ENCODE peak calls at places on chromosome 21, in five cellular contexts. N is GM23338, A is sigmoid colon, B is transverse colon, F is stomach. J is an unnamed sample.
A peak's percentile ranks its signal among the peaks of the same experiment; 100 is the strongest.

GRCh38 chr21:15826147-15826780 is 96.5 kb downstream of the USP25 start:
- DNase-seq in N (peak; percentile 81), F (no peak), B (peak; percentile 26), A (no peak), J (no peak)

GRCh38 chr21:25934771-25935224 is 200.0 kb downstream of the GABPA start:
- DNase-seq in F (peak; percentile 75), A (peak; percentile 92), N (no peak), B (peak; percentile 51), J (peak; percentile 88)

GRCh38 chr21:42145569-42146250 is 73.2 kb upstream of the ABCG1 start:
- DNase-seq in A (peak; percentile 79), F (peak; percentile 59), B (peak; percentile 66), N (peak; percentile 81), J (peak; percentile 57)

GRCh38 chr21:42295845-42296244 is 19.4 kb downstream of the TFF3 start:
- DNase-seq in B (no peak), N (no peak), F (no peak), A (no peak), J (no peak)

GRCh38 chr21:43331962-43332458 is 94.9 kb downstream of the SIK1 start:
- DNase-seq in A (no peak), F (no peak), N (no peak), B (no peak), J (peak; percentile 88)

GRCh38 chr21:34992736-34993135 is 56.4 kb downstream of the RUNX1 start:
- DNase-seq in A (no peak), F (no peak), N (no peak), B (no peak), J (no peak)

GRCh38 chr21:16424331-16424749 is 694.6 kb downstream of the USP25 start:
- DNase-seq in B (no peak), F (no peak), N (no peak), A (no peak), J (no peak)

GRCh38 chr21:17003221-17003620 is 509.6 kb upstream of the CXADR start:
- DNase-seq in F (no peak), N (peak; percentile 48), A (no peak), B (no peak), J (no peak)

GRCh38 chr21:35643176-35643575 is 417.1 kb downstream of the SETD4 start:
- DNase-seq in N (no peak), A (no peak), F (no peak), B (no peak), J (no peak)

GRCh38 chr21:17514124-17514481 is 1.3 kb downstream of the CXADR start:
- DNase-seq in N (peak; percentile 91), A (no peak), B (no peak), F (no peak), J (no peak)

GRCh38 chr21:35672313-35672712 is 388.0 kb downstream of the SETD4 start:
- DNase-seq in F (no peak), N (no peak), B (no peak), A (no peak), J (no peak)

GRCh38 chr21:8990326-8991087 is 1530.9 kb upstream of the TPTE start:
- DNase-seq in B (no peak), N (peak; percentile 80), A (peak; percentile 54), F (no peak), J (no peak)

GRCh38 chr21:31282095-31282709 is 61.9 kb downstream of the TIAM1 start:
- DNase-seq in A (no peak), B (peak; percentile 8), F (peak; percentile 37), N (no peak), J (no peak)

GRCh38 chr21:42150458-42151085 is 68.4 kb upstream of the ABCG1 start:
- DNase-seq in B (no peak), N (no peak), A (no peak), F (no peak), J (no peak)

GRCh38 chr21:42425603-42425985 is 21.9 kb downstream of the UBASH3A start:
- DNase-seq in B (no peak), N (no peak), F (no peak), A (no peak), J (no peak)

GRCh38 chr21:17989780-17990179 is 170.6 kb upstream of the C21orf91 start:
- DNase-seq in N (peak; percentile 78), A (no peak), F (no peak), B (no peak), J (no peak)

GRCh38 chr21:43361493-43362296 is 65.2 kb downstream of the SIK1 start:
- DNase-seq in B (peak; percentile 71), N (peak; percentile 25), F (no peak), A (peak; percentile 83), J (no peak)

GRCh38 chr21:31204801-31205200 is 139.3 kb downstream of the TIAM1 start:
- DNase-seq in N (no peak), A (no peak), F (no peak), B (no peak), J (no peak)

GRCh38 chr21:26717146-26717739 is 128.0 kb downstream of the ADAMTS1 start:
- DNase-seq in N (peak; percentile 28), B (no peak), F (no peak), A (no peak), J (no peak)

GRCh38 chr21:42991992-42992740 is 17.8 kb downstream of the PKNOX1 start:
- DNase-seq in A (peak; percentile 96), N (peak; percentile 46), F (no peak), B (peak; percentile 61), J (no peak)

GRCh38 chr21:15682977-15683376 is 46.8 kb upstream of the USP25 start:
- DNase-seq in F (no peak), N (no peak), B (no peak), A (no peak), J (no peak)

GRCh38 chr21:34844924-34845238 is 176.1 kb downstream of the CLIC6 start:
- DNase-seq in N (no peak), A (no peak), B (no peak), F (no peak), J (no peak)

GRCh38 chr21:29436143-29436542 is 137.4 kb downstream of the BACH1 start:
- DNase-seq in A (no peak), N (peak; percentile 18), B (no peak), F (no peak), J (no peak)
- H3K4me3 ChIP-seq in A (no peak overlapping the region), N (no peak overlapping the region), B (no peak overlapping the region), F (no peak overlapping the region), J (no peak overlapping the region)

DNA sequence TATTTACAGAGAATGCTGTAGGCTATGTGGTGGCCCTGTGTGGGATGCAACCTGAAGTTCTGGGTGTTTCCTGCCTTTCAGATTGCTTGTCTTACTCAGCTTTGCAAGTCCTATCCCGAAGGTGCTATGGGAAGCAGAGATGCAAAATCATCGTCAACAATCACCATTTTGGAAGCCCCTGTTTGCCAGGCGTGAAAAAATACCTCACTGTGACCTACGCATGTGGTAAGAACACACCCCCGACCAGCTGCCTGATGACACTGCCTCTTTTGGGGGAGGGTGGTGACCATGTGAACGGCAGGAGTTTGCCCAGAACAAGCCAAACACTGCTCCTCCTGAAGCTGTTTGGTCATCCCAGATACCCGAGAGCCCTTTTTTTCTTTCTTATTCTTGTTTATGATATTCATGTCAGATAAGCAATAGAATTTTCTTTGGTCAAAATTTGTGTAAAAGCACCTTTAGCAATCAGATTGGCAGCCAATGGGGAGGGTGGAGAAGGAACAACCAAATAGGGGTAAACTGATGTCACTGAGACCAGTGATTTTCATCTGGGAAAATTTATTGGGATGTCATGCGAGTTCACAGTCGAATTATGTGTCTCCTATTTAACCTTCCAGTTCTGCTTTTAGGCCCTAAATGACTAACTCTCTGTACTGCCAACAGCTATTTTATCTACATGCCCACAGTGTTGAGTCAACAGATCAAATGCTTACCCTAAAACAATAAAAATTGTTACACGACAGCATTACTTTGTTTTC is 82.6 kb downstream of the EVA1C start:
- DNase-seq in A (peak; percentile 20), B (no peak), F (no peak), N (peak; percentile 32), J (no peak)
- TF ChIP-seq POLR2AphosphoS5 in A (no peak), B (peak; percentile 12), F (no peak), N (no peak), J (no peak)

GRCh38 chr21:46115441-46116188 is 17.7 kb downstream of the COL6A2 start:
- DNase-seq in N (no peak), F (no peak), B (peak; percentile 6), A (peak; percentile 50), J (peak; percentile 37)
- H3K27ac ChIP-seq in N (no peak overlapping the region), F (no peak overlapping the region), B (no peak overlapping the region), A (peak overlapping the region; percentile 41), J (peak overlapping the region; percentile 25)

GRCh38 chr21:33388188-33388587 is 15.0 kb upstream of the IFNGR2 start:
- DNase-seq in F (no peak), A (no peak), B (no peak), N (no peak), J (no peak)

GRCh38 chr21:33386222-33386784 is 16.9 kb upstream of the IFNGR2 start:
- DNase-seq in B (no peak), A (no peak), N (peak; percentile 66), F (no peak), J (no peak)

GRCh38 chr21:33380483-33380998 is 22.7 kb upstream of the IFNGR2 start:
- DNase-seq in A (peak; percentile 90), B (peak; percentile 90), N (peak; percentile 17), F (peak; percentile 86), J (peak; percentile 95)

GRCh38 chr21:33384851-33385331 is 18.3 kb upstream of the IFNGR2 start:
- DNase-seq in A (no peak), B (no peak), F (no peak), N (no peak), J (no peak)

GRCh38 chr21:33383056-33383888 is 19.9 kb upstream of the IFNGR2 start:
- DNase-seq in F (peak; percentile 68), B (peak; percentile 81), A (peak; percentile 75), N (peak; percentile 20), J (peak; percentile 59)
- H3K4me3 ChIP-seq in F (peak overlapping the region; percentile 1), B (peak overlapping the region; percentile 23), A (no peak overlapping the region), N (no peak overlapping the region), J (peak overlapping the region; percentile 2)

DNA sequence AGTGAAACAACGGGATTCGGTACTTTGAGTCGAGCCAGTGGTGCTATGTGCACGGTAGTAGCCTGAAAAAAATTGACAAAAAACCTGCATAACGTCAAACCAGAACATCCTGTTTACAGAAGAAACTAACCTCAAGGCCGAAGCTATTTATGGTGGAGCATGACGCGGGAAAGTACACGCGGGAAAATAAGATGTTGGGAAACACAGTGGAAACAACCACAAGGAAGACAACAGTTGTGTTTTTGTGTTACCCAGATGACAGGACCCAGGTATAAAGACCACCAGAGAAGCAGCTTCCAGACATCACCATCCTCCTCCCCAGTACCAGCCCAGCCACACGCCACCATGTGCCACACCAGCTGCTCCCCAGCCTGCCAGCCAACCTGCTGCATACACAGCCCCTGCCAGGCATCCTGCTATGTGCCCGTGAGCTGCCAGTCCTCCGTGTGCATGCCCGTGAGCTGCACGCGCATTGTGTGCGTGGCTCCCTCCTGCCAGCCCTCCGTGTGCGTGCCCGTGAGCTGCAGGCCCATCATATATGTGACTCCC is at the start of gene KRTAP12-3:
- DNase-seq in N (no peak), B (no peak), A (no peak), F (no peak), J (no peak)
- TF ChIP-seq POLR2AphosphoS5 in N (no peak), B (no peak), A (no peak), F (no peak), J (no peak)